ENCODE peak calls at places on chromosomes 6 and 20, in ten cellular contexts. M is SHP77; E is NCI-H1105; X is hippocampal formation; Z is stimulated activated CD4-positive, alpha-beta T cell treated with anti-CD3 and anti-CD28 coated beads, Interleukin-1b, Interleukin-23, amount 100 ng/mL, for 1 hour; O is NCI-H774; Y is left colon; N is activated T-cell treated with anti-CD3 and anti-CD28 coated beads, Interleukin-2, amount 50 U/mL, for 24 hours; I is HCT116; F is effector memory CD8-positive, alpha-beta T cell. V is an unnamed sample.

GRCh38 chr6:38389875-38390274 is 249.9 kb downstream of the BTBD9 start:
- DNase-seq in M (no peak), E (no peak), X (no peak), Z (no peak), O (no peak), Y (no peak), N (no peak), I (no peak), F (no peak), V (no peak)

GRCh38 chr6:131960371-131961133 is 9.4 kb upstream of the CCN2 start:
- DNase-seq in M (no peak), E (no peak), X (no peak), Z (no peak), O (no peak), Y (no peak), N (no peak), I (no peak), F (no peak), V (no peak)

GRCh38 chr6:47519279-47519678 is 41.7 kb downstream of the CD2AP start:
- DNase-seq in M (no peak), E (no peak), X (no peak), Z (no peak), O (no peak), Y (peak; percentile 30), N (no peak), I (no peak), F (no peak), V (peak; percentile 55)

GRCh38 chr6:142569676-142570075 is 267.9 kb downstream of the ADGRG6 start:
- DNase-seq in M (no peak), E (no peak), X (no peak), Z (no peak), O (no peak), Y (no peak), N (no peak), I (peak; percentile 33), F (no peak), V (no peak)

GRCh38 chr6:43277643-43278523 is 20.2 kb upstream of the SLC22A7 start:
- DNase-seq in M (no peak), E (no peak), X (no peak), Z (no peak), O (no peak), Y (peak; percentile 87), N (no peak), I (no peak), F (no peak), V (no peak)

GRCh38 chr20:58219342-58219700 is 9.1 kb downstream of the ANKRD60 start:
- DNase-seq in M (peak; percentile 76), E (no peak), X (no peak), Z (no peak), O (no peak), Y (no peak), N (no peak), I (no peak), F (no peak), V (no peak)

GRCh38 chr6:160121981-160122380 is 366 bp downstream of the SLC22A1 start:
- DNase-seq in M (no peak), E (no peak), X (no peak), Z (no peak), O (no peak), Y (no peak), N (no peak), I (no peak), F (no peak), V (no peak)

GRCh38 chr6:136782021-136782770 is 10.1 kb downstream of the MAP3K5 start:
- DNase-seq in M (no peak), E (no peak), X (no peak), Z (no peak), O (no peak), Y (no peak), N (no peak), I (no peak), F (no peak), V (no peak)

GRCh38 chr20:50320910-50321796 is 130.5 kb downstream of the CEBPB start:
- DNase-seq in M (peak; percentile 78), E (no peak), X (no peak), Z (no peak), O (no peak), Y (peak; percentile 81), N (no peak), I (peak; percentile 54), F (no peak), V (no peak)

GRCh38 chr6:9140181-9140580 is 704.8 kb upstream of the SLC35B3 start:
- DNase-seq in M (peak; percentile 87), E (peak; percentile 96), X (no peak), Z (no peak), O (peak; percentile 85), Y (peak; percentile 18), N (no peak), I (no peak), F (no peak), V (peak; percentile 99)

GRCh38 chr6:169985121-169986015 is 233.9 kb downstream of the ERMARD start:
- DNase-seq in M (no peak), E (no peak), X (no peak), Z (no peak), O (no peak), Y (no peak), N (no peak), I (no peak), F (no peak), V (no peak)

GRCh38 chr6:133947302-133947900 is 5.6 kb upstream of the TBPL1 start:
- DNase-seq in M (peak; percentile 23), E (peak; percentile 93), X (no peak), Z (no peak), O (peak; percentile 88), Y (peak; percentile 47), N (no peak), I (no peak), F (no peak), V (peak; percentile 60)